ENCODE peak calls at places on chromosomes 11 and 22, in four cellular contexts. One of them, this sample, is unnamed.

GRCh38 chr22:46931881-46932280 is 169.4 kb downstream of the TBC1D22A start:
- DNase-seq in IMR-90: peak; percentile 20
- DNase-seq in breast epithelium: no peak
- DNase-seq in spleen: no peak
- DNase-seq in this sample: no peak

GRCh38 chr11:70824590-70825300 is 426.4 kb downstream of the CTTN start:
- DNase-seq in IMR-90: no peak
- DNase-seq in breast epithelium: no peak
- DNase-seq in spleen: no peak
- DNase-seq in this sample: no peak

GRCh38 chr22:24559471-24559870 is 3.7 kb downstream of the SNRPD3 start:
- DNase-seq in IMR-90: no peak
- DNase-seq in breast epithelium: no peak
- DNase-seq in spleen: peak; percentile 39
- DNase-seq in this sample: no peak

GRCh38 chr22:43451651-43452050 is 39.8 kb downstream of the MPPED1 start:
- DNase-seq in IMR-90: no peak
- DNase-seq in breast epithelium: no peak
- DNase-seq in spleen: peak; percentile 34
- DNase-seq in this sample: no peak

GRCh38 chr11:68039526-68040086 is 781 bp downstream of the TCIRG1 start:
- DNase-seq in IMR-90: no peak
- DNase-seq in breast epithelium: no peak
- DNase-seq in spleen: peak; percentile 84
- DNase-seq in this sample: no peak

GRCh38 chr11:62337682-62338181 is 484 bp downstream of the ASRGL1 start:
- DNase-seq in IMR-90: no peak
- DNase-seq in breast epithelium: no peak
- DNase-seq in spleen: peak; percentile 80
- DNase-seq in this sample: no peak

GRCh38 chr22:42816339-42816738 is 40.7 kb downstream of the ARFGAP3 start:
- DNase-seq in IMR-90: no peak
- DNase-seq in breast epithelium: peak; percentile 6
- DNase-seq in spleen: no peak
- DNase-seq in this sample: no peak

GRCh38 chr22:33853200-33854097 is 66.8 kb downstream of the LARGE1 start:
- DNase-seq in IMR-90: peak; percentile 77
- DNase-seq in breast epithelium: peak; percentile 66
- DNase-seq in spleen: peak; percentile 84
- DNase-seq in this sample: no peak

GRCh38 chr11:46450846-46451470 is 59.4 kb upstream of the CHRM4 start:
- DNase-seq in IMR-90: peak; percentile 26
- DNase-seq in breast epithelium: no peak
- DNase-seq in spleen: no peak
- DNase-seq in this sample: no peak

GRCh38 chr11:62446091-62446490 is 27.3 kb downstream of the SCGB1A1 start:
- DNase-seq in IMR-90: no peak
- DNase-seq in breast epithelium: no peak
- DNase-seq in spleen: no peak
- DNase-seq in this sample: no peak

GRCh38 chr22:36481393-36482168 is at the start of gene TXN2:
- DNase-seq in IMR-90: peak; percentile 95
- DNase-seq in breast epithelium: peak; percentile 97
- DNase-seq in spleen: peak; percentile 97
- DNase-seq in this sample: peak; percentile 99

GRCh38 chr11:1728931-1729691 is 21.3 kb downstream of the IFITM10 start:
- DNase-seq in IMR-90: no peak
- DNase-seq in breast epithelium: no peak
- DNase-seq in spleen: no peak
- DNase-seq in this sample: no peak

GRCh38 chr11:19820100-19820499 is 107.5 kb downstream of the NAV2 start:
- DNase-seq in IMR-90: peak; percentile 29
- DNase-seq in breast epithelium: no peak
- DNase-seq in spleen: no peak
- DNase-seq in this sample: no peak

GRCh38 chr11:19920982-19921381 is 208.3 kb downstream of the NAV2 start:
- DNase-seq in IMR-90: no peak
- DNase-seq in breast epithelium: no peak
- DNase-seq in spleen: no peak
- DNase-seq in this sample: no peak

GRCh38 chr22:45441158-45441557 is 27.7 kb downstream of the RIBC2 start:
- DNase-seq in IMR-90: peak; percentile 68
- DNase-seq in breast epithelium: no peak
- DNase-seq in spleen: no peak
- DNase-seq in this sample: peak; percentile 64

GRCh38 chr22:26610983-26611382 is 6.8 kb downstream of the CRYBB1 start:
- DNase-seq in IMR-90: peak; percentile 22
- DNase-seq in breast epithelium: no peak
- DNase-seq in spleen: peak; percentile 11
- DNase-seq in this sample: no peak

GRCh38 chr11:112797072-112797471 is 164.1 kb upstream of the NCAM1 start:
- DNase-seq in IMR-90: no peak
- DNase-seq in breast epithelium: no peak
- DNase-seq in spleen: no peak
- DNase-seq in this sample: no peak

GRCh38 chr11:3050386-3051325 is 6.6 kb downstream of the CARS1 start:
- DNase-seq in IMR-90: no peak
- DNase-seq in breast epithelium: no peak
- DNase-seq in spleen: peak; percentile 72
- DNase-seq in this sample: peak; percentile 15
- H3K27ac ChIP-seq in IMR-90: peak overlapping the region; percentile 65
- H3K27ac ChIP-seq in breast epithelium: peak overlapping the region; percentile 94
- H3K27ac ChIP-seq in spleen: peak overlapping the region; percentile 68
- H3K27ac ChIP-seq in this sample: no peak overlapping the region

DNA sequence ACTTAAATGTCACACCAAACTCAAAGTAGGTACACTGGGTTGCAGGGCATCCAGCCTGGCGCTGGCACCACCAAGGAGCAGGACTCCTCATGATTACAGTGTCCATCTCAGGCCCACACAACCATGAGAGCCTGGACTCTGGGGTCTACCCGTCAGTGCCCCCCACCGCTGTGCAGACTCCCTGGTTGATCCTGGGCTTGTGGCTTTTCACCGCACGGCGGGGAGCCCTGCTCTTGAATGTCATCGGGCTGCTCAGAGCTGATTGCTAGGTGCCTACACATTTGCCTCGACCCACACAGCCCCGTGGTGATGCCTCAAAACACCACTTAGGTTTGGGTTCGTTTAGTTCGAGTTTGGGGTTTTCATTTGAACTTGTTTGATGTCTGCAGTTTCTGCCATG is 63.0 kb downstream of the WNT11 start:
- DNase-seq in IMR-90: no peak
- DNase-seq in breast epithelium: no peak
- DNase-seq in spleen: no peak
- DNase-seq in this sample: no peak
- TF ChIP-seq POLR2A in IMR-90: no peak
- TF ChIP-seq POLR2A in breast epithelium: no peak
- TF ChIP-seq POLR2A in spleen: no peak
- TF ChIP-seq POLR2A in this sample: no peak

GRCh38 chr11:31903225-31904074 is 92.3 kb upstream of the PAX6 start:
- DNase-seq in IMR-90: no peak
- DNase-seq in breast epithelium: no peak
- DNase-seq in spleen: no peak
- DNase-seq in this sample: no peak
- H3K27ac ChIP-seq in IMR-90: no peak overlapping the region
- H3K27ac ChIP-seq in breast epithelium: no peak overlapping the region
- H3K27ac ChIP-seq in spleen: no peak overlapping the region
- H3K27ac ChIP-seq in this sample: peak overlapping the region; percentile 64

DNA sequence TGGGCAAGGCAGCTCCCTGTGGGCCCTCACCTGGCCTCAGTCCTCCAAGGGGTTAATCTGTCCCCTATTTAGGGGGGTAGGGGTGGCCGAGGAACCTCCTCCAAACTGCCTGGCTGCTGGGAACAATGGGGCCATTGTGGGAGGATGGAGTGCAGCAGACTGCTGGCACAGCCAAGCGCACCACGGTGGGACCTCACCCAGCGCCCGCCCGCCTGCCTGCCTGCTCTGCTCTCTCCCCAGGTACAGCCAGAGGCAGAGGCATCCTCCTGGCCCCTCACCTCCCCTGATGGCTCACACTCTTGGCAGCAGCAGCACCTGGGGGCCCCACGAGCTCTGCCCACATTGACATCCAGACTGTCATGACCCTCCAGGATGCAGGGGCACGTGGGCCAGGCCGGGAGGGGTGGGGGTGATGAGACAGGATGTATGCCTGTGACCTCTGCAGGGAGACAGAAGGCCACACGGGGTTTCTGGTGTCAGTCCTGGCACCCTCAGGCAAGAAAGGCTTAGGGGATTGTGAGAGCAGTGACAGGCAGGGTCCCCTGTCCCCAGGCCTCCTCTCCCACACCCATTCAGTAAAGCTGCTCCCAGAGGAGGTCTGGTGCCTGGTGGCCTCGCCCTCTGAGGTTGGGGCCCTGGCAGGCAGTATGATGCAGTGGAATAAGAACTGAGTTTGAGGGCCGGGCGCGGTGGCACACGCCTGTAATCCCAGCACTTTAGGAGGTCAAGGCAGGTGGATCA is 11.4 kb downstream of the BCL9L start:
- DNase-seq in IMR-90: no peak
- DNase-seq in breast epithelium: no peak
- DNase-seq in spleen: peak; percentile 95
- DNase-seq in this sample: no peak
- TF ChIP-seq POLR2A in IMR-90: no peak
- TF ChIP-seq POLR2A in breast epithelium: no peak
- TF ChIP-seq POLR2A in spleen: no peak
- TF ChIP-seq POLR2A in this sample: no peak

GRCh38 chr22:41330169-41330568 is 28.8 kb downstream of the ZC3H7B start:
- DNase-seq in IMR-90: no peak
- DNase-seq in breast epithelium: no peak
- DNase-seq in spleen: no peak
- DNase-seq in this sample: no peak

GRCh38 chr22:41320416-41321240 is 19.3 kb downstream of the ZC3H7B start:
- DNase-seq in IMR-90: no peak
- DNase-seq in breast epithelium: no peak
- DNase-seq in spleen: no peak
- DNase-seq in this sample: no peak

GRCh38 chr22:41327124-41327523 is 25.8 kb downstream of the ZC3H7B start:
- DNase-seq in IMR-90: no peak
- DNase-seq in breast epithelium: no peak
- DNase-seq in spleen: peak; percentile 84
- DNase-seq in this sample: no peak

GRCh38 chr22:41324818-41325528 is 23.6 kb downstream of the ZC3H7B start:
- DNase-seq in IMR-90: no peak
- DNase-seq in breast epithelium: no peak
- DNase-seq in spleen: no peak
- DNase-seq in this sample: no peak
- H3K27ac ChIP-seq in IMR-90: no peak overlapping the region
- H3K27ac ChIP-seq in breast epithelium: no peak overlapping the region
- H3K27ac ChIP-seq in spleen: no peak overlapping the region
- H3K27ac ChIP-seq in this sample: no peak overlapping the region

DNA sequence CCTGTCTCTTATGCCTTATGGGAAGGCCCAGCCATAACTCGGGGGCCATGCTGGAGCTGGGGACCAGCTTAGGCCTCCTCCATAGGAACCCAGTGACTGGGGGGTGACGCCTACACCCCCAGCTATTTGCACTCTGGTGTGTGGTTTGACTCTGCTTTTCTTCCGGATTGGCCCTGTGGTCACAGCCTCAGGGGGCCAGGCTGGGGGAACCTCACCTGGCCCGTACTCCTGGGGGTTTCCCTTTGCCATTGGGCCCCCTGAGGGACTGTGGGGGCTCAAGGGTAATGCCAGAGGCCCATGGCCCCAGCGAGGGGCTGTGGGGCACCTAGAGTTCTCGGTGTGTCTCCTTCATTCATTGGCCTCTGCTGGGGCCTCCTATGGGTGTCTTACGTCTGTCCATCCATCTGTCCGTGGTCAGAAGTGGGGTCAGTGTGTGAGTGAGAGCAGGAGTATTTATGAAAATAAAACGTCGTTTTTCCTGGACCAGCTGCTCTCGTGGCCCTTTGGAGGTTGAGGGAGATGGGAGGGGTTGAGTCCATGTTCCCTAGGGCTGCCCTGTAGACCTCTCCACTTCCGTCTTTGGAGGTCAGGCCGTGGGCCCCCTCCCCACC is 6.3 kb upstream of the SH3BP1 start:
- DNase-seq in IMR-90: no peak
- DNase-seq in breast epithelium: no peak
- DNase-seq in spleen: peak; percentile 88
- DNase-seq in this sample: no peak
- TF ChIP-seq POLR2A in IMR-90: no peak
- TF ChIP-seq POLR2A in breast epithelium: no peak
- TF ChIP-seq POLR2A in spleen: no peak
- TF ChIP-seq POLR2A in this sample: no peak

This sample was measured in heart left ventricle.